ENCODE peak calls at places on chromosomes 3 and 15, in eight cellular contexts. A is GM23338, B is transverse colon, E is thoracic aorta, L is colonic mucosa, O is mammary epithelial cell, V is small intestine, Z is upper lobe of right lung. C is an unnamed sample.
A peak's percentile ranks its signal among the peaks of the same experiment; 100 is the strongest.

GRCh38 chr3:50339485-50340196 is 995 bp downstream of the RASSF1 start:
- DNase-seq in O (no peak), B (no peak), L (peak; percentile 37), Z (no peak), A (no peak), V (no peak), E (no peak), C (no peak)

GRCh38 chr3:146640955-146641867 is 36.1 kb upstream of the PLSCR5 start:
- DNase-seq in O (peak; percentile 25), V (peak; percentile 28), E (no peak), L (no peak), A (peak; percentile 76), Z (no peak), B (no peak), C (no peak)

GRCh38 chr15:65769482-65769881 is 22.6 kb downstream of the DENND4A start:
- DNase-seq in L (no peak), E (no peak), A (no peak), B (no peak), V (no peak), Z (no peak), O (no peak), C (no peak)

GRCh38 chr3:104711435-104711834 is 655.3 kb upstream of the ALCAM start:
- DNase-seq in O (no peak), V (no peak), B (no peak), A (no peak), Z (no peak), E (no peak), L (no peak), C (no peak)

GRCh38 chr3:138914870-138915502 is 32.0 kb downstream of the FOXL2 start:
- DNase-seq in A (peak; percentile 56), V (peak; percentile 86), E (no peak), Z (no peak), O (peak; percentile 37), L (no peak), B (no peak), C (no peak)

GRCh38 chr3:185270262-185270955 is 16.6 kb upstream of the EHHADH start:
- DNase-seq in A (peak; percentile 72), E (no peak), O (peak; percentile 23), B (peak; percentile 26), L (peak; percentile 47), Z (no peak), V (peak; percentile 58), C (no peak)

GRCh38 chr15:63521405-63522142 is 17.2 kb downstream of the USP3 start:
- DNase-seq in L (no peak), B (no peak), V (no peak), E (no peak), Z (no peak), A (no peak), O (no peak), C (no peak)

GRCh38 chr3:15502616-15503015 is 18.9 kb downstream of the COLQ start:
- DNase-seq in E (no peak), Z (no peak), B (no peak), O (no peak), V (no peak), L (no peak), A (no peak), C (no peak)

GRCh38 chr15:38169982-38170381 is 82.7 kb upstream of the SPRED1 start:
- DNase-seq in A (no peak), O (no peak), L (no peak), Z (no peak), B (no peak), E (no peak), V (no peak), C (no peak)

GRCh38 chr15:58549780-58550064 is 117.9 kb downstream of the LIPC start:
- DNase-seq in Z (no peak), E (no peak), B (no peak), O (no peak), V (no peak), A (no peak), L (no peak), C (no peak)

GRCh38 chr15:58551084-58551763 is 119.4 kb downstream of the LIPC start:
- DNase-seq in B (no peak), A (no peak), V (no peak), L (no peak), E (no peak), Z (peak; percentile 30), O (no peak), C (peak; percentile 36)

GRCh38 chr15:58552505-58553364 is 120.9 kb downstream of the LIPC start:
- DNase-seq in V (no peak), A (no peak), B (no peak), L (no peak), Z (no peak), O (no peak), E (no peak), C (peak; percentile 58)

GRCh38 chr15:58553365-58553918 is 121.7 kb downstream of the LIPC start:
- DNase-seq in Z (no peak), L (no peak), V (no peak), B (no peak), O (no peak), A (no peak), E (no peak), C (peak; percentile 30)

GRCh38 chr15:58551764-58552504 is 120.1 kb downstream of the LIPC start:
- DNase-seq in E (no peak), V (peak; percentile 95), O (peak; percentile 92), L (peak; percentile 81), Z (no peak), B (peak; percentile 82), A (peak; percentile 47), C (peak; percentile 62)
- H3K4me3 ChIP-seq in E (peak overlapping the region; percentile 58), V (no peak overlapping the region), O (peak overlapping the region; percentile 22), L (no peak overlapping the region), Z (peak overlapping the region; percentile 29), B (no peak overlapping the region), A (no peak overlapping the region), C (peak overlapping the region; percentile 29)

DNA sequence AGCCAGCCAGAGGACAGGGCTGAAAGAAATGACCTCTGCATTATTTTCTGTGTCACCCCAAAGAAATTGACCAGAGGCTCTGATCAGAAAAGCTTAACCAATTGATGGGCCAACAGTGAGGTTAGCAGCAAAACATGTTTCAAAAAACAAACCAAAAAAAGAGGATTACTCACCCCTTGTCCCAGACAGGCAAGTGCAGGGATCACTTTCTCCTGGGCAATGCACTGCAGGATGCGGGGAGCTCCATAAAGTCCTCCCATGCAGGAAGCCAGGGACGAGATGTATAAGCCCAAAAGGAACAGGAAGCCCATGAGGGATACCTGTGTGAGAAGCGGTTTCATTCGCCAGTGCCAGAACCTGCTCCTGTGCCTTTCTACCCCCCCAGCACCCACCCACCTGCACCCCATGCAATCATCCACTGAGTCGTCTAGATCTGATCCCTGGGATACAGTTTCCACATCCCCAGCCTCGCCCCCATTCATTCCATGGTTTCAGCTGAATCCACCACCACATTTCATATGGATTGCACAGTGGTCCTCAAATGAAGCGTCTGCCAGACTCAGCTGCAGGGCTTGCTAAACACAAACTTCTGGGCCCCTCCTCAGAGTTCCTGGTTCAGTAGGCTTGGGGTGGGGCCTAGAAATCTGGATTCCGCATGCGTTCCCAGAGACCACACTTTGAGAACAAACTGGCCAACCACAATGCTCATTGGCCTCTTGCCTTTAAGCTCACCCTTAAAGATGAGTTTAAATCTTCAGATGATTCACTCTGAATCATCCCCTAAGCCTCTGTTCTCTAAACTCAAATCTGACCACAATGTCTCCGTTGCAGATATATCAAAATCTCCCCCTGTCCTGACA is 54.4 kb upstream of the HEG1 start:
- DNase-seq in Z (no peak), O (peak; percentile 88), B (no peak), V (no peak), A (no peak), E (no peak), L (no peak), C (no peak)
- H3K4me1 ChIP-seq in Z (peaks cover 2% of the 10 kb centered on the region), O (peaks cover 46% of the 10 kb centered on the region), B (peaks cover 4% of the 10 kb centered on the region), V (peaks cover 5% of the 10 kb centered on the region), A (peaks cover 8% of the 10 kb centered on the region), E (peaks cover 13% of the 10 kb centered on the region), L (no peaks in the 10 kb centered on the region), C (no peaks in the 10 kb centered on the region)

GRCh38 chr3:11452312-11452711 is 180.1 kb downstream of the ATG7 start:
- DNase-seq in A (no peak), L (no peak), B (no peak), Z (no peak), V (no peak), E (no peak), O (no peak), C (no peak)

GRCh38 chr3:11459147-11459837 is 184.4 kb downstream of the VGLL4 start:
- DNase-seq in Z (no peak), L (no peak), O (no peak), B (no peak), E (no peak), V (no peak), A (no peak), C (no peak)

GRCh38 chr3:11452988-11453847 is 181.0 kb downstream of the ATG7 start:
- DNase-seq in B (no peak), A (no peak), Z (no peak), O (peak; percentile 25), E (no peak), L (no peak), V (no peak), C (no peak)

GRCh38 chr3:11457126-11457525 is 184.9 kb downstream of the ATG7 start:
- DNase-seq in L (no peak), B (no peak), Z (no peak), A (no peak), O (no peak), E (no peak), V (no peak), C (no peak)

DNA sequence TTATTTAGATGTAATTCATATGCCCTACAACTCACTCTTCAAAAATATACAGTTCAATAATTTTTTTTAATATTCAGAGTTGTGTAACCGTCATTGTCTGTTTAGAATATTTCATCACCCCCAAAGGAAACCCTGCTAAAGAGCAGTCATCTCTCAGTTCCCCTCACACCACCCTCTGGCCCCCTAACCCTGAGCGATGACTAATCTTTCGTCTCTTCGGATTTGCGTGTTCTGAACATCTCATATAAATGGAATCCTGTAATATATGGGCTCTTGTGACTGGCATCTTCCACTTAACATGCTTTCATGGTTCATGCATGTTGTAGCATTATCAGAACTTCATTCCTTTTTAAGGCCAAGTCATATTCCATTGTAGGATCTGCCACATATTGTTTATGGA is 183.8 kb downstream of the ATG7 start:
- DNase-seq in O (no peak), Z (no peak), E (no peak), B (no peak), V (no peak), L (no peak), A (no peak), C (no peak)
- H3K27ac ChIP-seq in O (no peak overlapping the region), Z (no peak overlapping the region), E (no peak overlapping the region), B (no peak overlapping the region), V (no peak overlapping the region), L (no peak overlapping the region), A (no peak overlapping the region), C (no peak overlapping the region)

DNA sequence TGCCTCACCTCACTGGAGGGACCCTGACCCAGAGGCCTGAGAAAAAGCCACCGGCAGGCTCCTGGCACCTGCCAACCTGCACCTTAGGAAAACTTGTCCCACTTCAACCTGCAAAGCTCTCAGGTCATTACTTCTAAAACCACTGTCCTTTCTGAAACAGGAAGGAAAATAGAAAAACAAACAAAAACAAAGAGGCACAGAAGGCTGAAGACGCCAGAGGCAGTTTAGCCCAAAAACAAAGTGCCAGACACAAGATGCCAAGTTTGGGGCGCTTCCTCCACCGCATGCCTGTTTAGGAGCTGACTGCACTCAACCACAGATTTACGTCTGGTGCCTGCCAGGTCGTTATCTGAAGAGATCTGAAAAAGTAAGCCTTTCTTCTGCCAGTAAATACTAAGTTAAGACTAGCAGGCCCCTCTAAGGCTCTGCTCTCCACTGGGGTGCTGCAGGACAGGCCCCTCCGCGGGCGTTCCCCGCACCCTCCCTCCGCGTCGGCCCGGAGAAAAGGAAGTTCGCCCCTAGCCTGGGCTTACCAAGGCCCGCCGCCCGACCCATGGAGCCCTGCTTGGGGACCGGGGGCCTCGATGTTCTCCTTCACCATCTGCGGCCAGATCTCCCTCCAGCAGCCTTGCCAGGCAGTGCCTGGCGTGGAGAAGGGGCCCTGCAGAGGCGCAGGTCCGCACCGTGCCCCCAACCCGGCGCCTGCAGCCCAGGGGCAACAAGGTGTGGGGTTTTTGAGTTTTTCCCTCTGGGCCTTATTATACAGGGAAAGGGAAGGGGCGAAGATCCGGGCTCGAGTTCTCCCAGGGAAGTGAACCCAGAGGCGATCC is 1.3 kb downstream of the GOLGA8A start:
- DNase-seq in Z (no peak), L (no peak), B (no peak), E (no peak), A (peak; percentile 36), V (peak; percentile 4), O (no peak), C (no peak)
- H3K4me3 ChIP-seq in Z (peak overlapping the region; percentile 64), L (peak overlapping the region; percentile 74), B (peak overlapping the region; percentile 54), E (peak overlapping the region; percentile 87), A (peak overlapping the region; percentile 74), V (peak overlapping the region; percentile 7), O (peak overlapping the region; percentile 70), C (peak overlapping the region; percentile 66)